ENCODE peak calls at places on chromosomes 11 and 22, in five cellular contexts. G is sigmoid colon, N is tibial nerve, M is K562, P is ovary. I is an unnamed sample.

GRCh38 chr11:80441821-80442220 is 1001.0 kb upstream of the TENM4 start:
- DNase-seq in G (no peak), M (no peak), P (no peak), N (no peak), I (no peak)

GRCh38 chr22:44972363-44973083 is 37.3 kb downstream of the PHF21B start:
- DNase-seq in M (no peak), P (no peak), N (no peak), G (no peak), I (no peak)

GRCh38 chr11:96084610-96085348 is 160.9 kb upstream of the MTMR2 start:
- DNase-seq in M (no peak), G (no peak), N (no peak), P (no peak), I (no peak)

GRCh38 chr11:71078482-71078881 is 173.9 kb downstream of the SHANK2 start:
- DNase-seq in N (no peak), G (no peak), M (peak), P (no peak), I (no peak)

GRCh38 chr11:6319001-6319878 is 1.1 kb downstream of the CAVIN3 start:
- DNase-seq in N (no peak), G (peak), M (no peak), P (peak), I (no peak)

GRCh38 chr11:60951909-60952741 is at the start of gene SLC15A3:
- DNase-seq in G (peak), P (peak), M (no peak), N (peak), I (no peak)

GRCh38 chr11:117144477-117145392 is 648 bp downstream of the PAFAH1B2 start:
- DNase-seq in M (peak), G (peak), N (peak), P (peak), I (peak)

GRCh38 chr22:39292561-39293074 is 26.8 kb downstream of the RPL3 start:
- DNase-seq in P (peak), G (peak), N (peak), M (peak), I (peak)

GRCh38 chr11:105179542-105180278 is 40.1 kb upstream of the CARD18 start:
- DNase-seq in N (no peak), M (no peak), G (no peak), P (no peak), I (no peak)

GRCh38 chr11:364991-365390 is 4.3 kb upstream of the B4GALNT4 start:
- DNase-seq in P (no peak), G (peak), N (no peak), M (no peak), I (no peak)

GRCh38 chr11:29606596-29606995 is 410.2 kb downstream of the KCNA4 start:
- DNase-seq in G (no peak), P (no peak), M (no peak), N (no peak), I (no peak)

GRCh38 chr22:48373626-48374173 is 1454.0 kb downstream of the BRD1 start:
- DNase-seq in M (no peak), N (no peak), P (no peak), G (peak), I (no peak)

GRCh38 chr11:16511109-16511806 is 154.9 kb upstream of the SOX6 start:
- DNase-seq in P (no peak), G (no peak), N (no peak), M (no peak), I (no peak)

GRCh38 chr11:105910095-105910715 is 111.8 kb downstream of the MSANTD4 start:
- DNase-seq in P (no peak), M (no peak), N (no peak), G (no peak), I (no peak)

GRCh38 chr11:71244116-71244815 is 8.1 kb downstream of the SHANK2 start:
- DNase-seq in G (peak), N (no peak), M (no peak), P (no peak), I (no peak)

GRCh38 chr11:92204731-92205130 is 19.9 kb upstream of the FAT3 start:
- DNase-seq in M (no peak), P (no peak), G (peak), N (no peak), I (no peak)

GRCh38 chr11:32231909-32232493 is 141.1 kb downstream of the RCN1 start:
- DNase-seq in M (peak), N (no peak), G (no peak), P (no peak), I (peak)

GRCh38 chr11:18707811-18708340 is 9.3 kb downstream of the TMEM86A start:
- DNase-seq in G (no peak), P (no peak), N (no peak), M (no peak), I (no peak)

GRCh38 chr11:115081972-115082371 is 403.6 kb downstream of the NXPE2 start:
- DNase-seq in P (no peak), M (no peak), N (no peak), G (no peak), I (no peak)

GRCh38 chr22:46652930-46653331 is 32.7 kb downstream of the GRAMD4 start:
- DNase-seq in P (no peak), M (no peak), G (no peak), N (no peak), I (no peak)

GRCh38 chr11:13314676-13315394 is 37.2 kb downstream of the BMAL1 start:
- DNase-seq in P (no peak), N (no peak), G (no peak), M (no peak), I (no peak)

GRCh38 chr22:44351685-44352377 is 39.1 kb upstream of the SHISAL1 start:
- DNase-seq in P (peak), M (no peak), G (peak), N (no peak), I (no peak)

GRCh38 chr22:25403752-25404471 is 160.6 kb upstream of the GRK3 start:
- DNase-seq in M (peak), N (no peak), G (peak), P (no peak), I (no peak)

DNA sequence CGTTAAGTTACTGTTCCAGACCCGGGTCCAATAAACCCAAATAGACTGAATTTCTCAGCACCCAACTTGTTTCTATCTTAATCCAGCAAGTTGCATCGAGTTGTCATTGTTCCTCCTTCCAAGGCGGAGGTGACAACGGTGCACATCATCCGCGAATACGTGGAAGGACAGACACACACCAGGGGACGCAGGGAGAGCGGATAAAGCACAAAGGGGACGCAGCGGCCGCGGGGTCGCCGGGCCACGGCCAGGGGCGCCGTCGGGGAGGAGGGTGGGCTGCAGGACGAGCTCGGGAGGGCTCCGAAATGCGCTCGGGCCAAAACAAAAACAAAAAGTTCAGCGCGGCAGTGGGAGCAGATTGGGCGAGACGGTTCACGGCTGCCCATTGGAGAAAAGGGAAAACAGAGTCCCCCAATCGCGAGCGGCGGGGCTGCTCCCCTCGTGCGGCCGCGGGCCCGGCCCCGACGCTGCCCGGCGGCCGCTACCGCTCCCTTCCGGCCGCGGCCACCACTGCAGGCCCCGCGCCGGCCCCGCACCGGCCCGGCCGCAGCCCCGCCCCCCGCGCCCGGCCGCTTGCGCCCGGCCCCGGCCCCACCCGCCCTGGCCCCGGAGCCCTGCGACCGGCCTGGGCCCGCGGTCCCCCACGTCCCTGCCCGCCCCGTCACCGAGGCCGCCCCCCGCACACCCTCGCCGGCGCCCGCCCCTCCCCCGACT is 518 bp downstream of the KMT5B start:
- DNase-seq in N (peak), P (peak), G (peak), M (peak), I (no peak)
- TF ChIP-seq CTCF in N (peak), P (peak), G (no peak), M (peak), I (peak)

DNA sequence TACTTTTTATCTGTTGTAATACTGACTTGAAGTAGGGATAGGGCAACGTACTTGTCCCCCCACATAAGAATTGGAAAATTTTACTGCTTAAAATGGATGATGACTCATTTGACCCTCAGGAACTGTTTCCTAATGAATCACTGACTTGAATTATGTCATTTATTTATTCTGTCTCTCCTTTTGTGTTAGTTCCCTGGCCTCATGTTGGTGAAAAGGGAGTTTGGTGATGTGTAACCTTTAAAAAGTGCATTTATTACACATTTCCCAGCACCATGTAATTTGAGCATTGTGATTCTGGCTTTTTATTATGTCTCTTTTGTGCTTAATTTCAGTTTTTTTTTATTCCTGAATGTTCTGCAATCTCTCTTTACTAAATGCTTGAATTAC is 20.3 kb upstream of the PGM2L1 start:
- DNase-seq in M (no peak), G (no peak), N (no peak), P (no peak), I (no peak)
- TF ChIP-seq EP300 in M (no peak), G (no peak), N (no peak), P (no peak), I (no peak)

GRCh38 chr22:50244420-50245213 is at the start of gene TUBGCP6:
- DNase-seq in N (peak), G (peak), M (peak), P (peak), I (peak)
- TF ChIP-seq CTCF in N (peak), G (no peak), M (no peak), P (no peak), I (peak)

DNA sequence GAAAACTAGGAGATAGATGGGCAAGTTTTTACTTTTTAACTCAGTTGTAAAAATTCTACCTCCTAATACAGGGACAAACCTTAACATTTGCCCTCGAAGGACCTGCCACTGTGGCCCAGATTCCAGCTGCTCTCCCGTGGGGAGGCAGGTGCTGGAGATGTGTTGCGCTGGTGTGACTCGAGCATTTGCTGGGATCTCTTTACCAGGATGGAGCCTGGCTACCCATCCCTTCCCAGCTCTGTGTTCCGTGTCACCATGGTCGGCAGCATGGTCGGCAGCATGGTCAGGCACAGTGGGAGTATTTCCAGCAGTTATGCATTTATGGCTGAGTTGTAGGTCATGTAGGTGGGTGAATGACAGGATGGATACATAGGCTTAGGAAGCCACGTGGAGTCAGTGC is 41.1 kb downstream of the OTOG start:
- DNase-seq in P (no peak), G (peak), M (no peak), N (peak), I (no peak)
- TF ChIP-seq EP300 in P (no peak), G (no peak), M (no peak), N (no peak), I (no peak)

GRCh38 chr11:82229346-82229745 is 504.3 kb downstream of the FAM181B start:
- DNase-seq in M (peak), P (no peak), G (no peak), N (no peak), I (no peak)
- TF ChIP-seq CTCF in M (no peak), P (no peak), G (no peak), N (no peak), I (no peak)

GRCh38 chr22:49659281-49659923 is 168.3 kb downstream of the BRD1 start:
- DNase-seq in N (no peak), G (peak), M (no peak), P (no peak), I (no peak)
- TF ChIP-seq EP300 in N (no peak), G (no peak), M (no peak), P (no peak), I (no peak)